ENCODE peak calls at places on chromosome 16, in six cellular contexts. B, G, U, K, V and X are unnamed samples. For H3K36me3 and H3K9me3, the result is how much of the 10 kb centered on the place peaks cover.

GRCh38 chr16:77946834-77947233 is 75.5 kb upstream of the CLEC3A start:
- DNase-seq in V (peak), U (peak), G (no peak), K (peak), B (no peak), X (no peak)

GRCh38 chr16:89134269-89134668 is 37.3 kb upstream of the CDH15 start:
- DNase-seq in V (no peak), U (no peak), G (no peak), B (no peak), K (no peak), X (no peak)

GRCh38 chr16:59697236-59697635 is 963.1 kb upstream of the GOT2 start:
- DNase-seq in U (no peak), B (no peak), G (no peak), K (no peak), V (no peak), X (no peak)

GRCh38 chr16:27431773-27432599 is 30.0 kb downstream of the IL21R start:
- DNase-seq in G (no peak), K (no peak), B (peak), V (no peak), U (no peak), X (no peak)

GRCh38 chr16:14559809-14560227 is 70.2 kb downstream of the PARN start:
- DNase-seq in G (no peak), K (peak), V (no peak), U (no peak), B (no peak), X (no peak)

GRCh38 chr16:75374388-75374787 is 58.9 kb downstream of the CFDP1 start:
- DNase-seq in U (no peak), G (no peak), V (no peak), K (no peak), B (no peak), X (no peak)

GRCh38 chr16:11581677-11582076 is 5.0 kb downstream of the LITAF start:
- DNase-seq in V (no peak), G (no peak), U (no peak), K (no peak), B (no peak), X (no peak)

GRCh38 chr16:19708498-19709205 is 9.4 kb downstream of the KNOP1 start:
- DNase-seq in G (no peak), B (no peak), K (no peak), V (no peak), U (no peak), X (no peak)

GRCh38 chr16:10501016-10501607 is 79.3 kb downstream of the EMP2 start:
- DNase-seq in U (no peak), B (no peak), G (no peak), V (no peak), K (no peak), X (no peak)

GRCh38 chr16:48318630-48319029 is 66.6 kb downstream of the SIAH1 start:
- DNase-seq in V (no peak), B (no peak), K (peak), U (no peak), G (no peak), X (no peak)

GRCh38 chr16:90004577-90004976 is 14.7 kb downstream of the DBNDD1 start:
- DNase-seq in U (no peak), K (no peak), B (no peak), V (no peak), G (no peak), X (no peak)

GRCh38 chr16:78926723-78927200 is 673.8 kb downstream of the MAF start:
- DNase-seq in K (no peak), U (no peak), G (no peak), B (no peak), V (no peak), X (no peak)

DNA sequence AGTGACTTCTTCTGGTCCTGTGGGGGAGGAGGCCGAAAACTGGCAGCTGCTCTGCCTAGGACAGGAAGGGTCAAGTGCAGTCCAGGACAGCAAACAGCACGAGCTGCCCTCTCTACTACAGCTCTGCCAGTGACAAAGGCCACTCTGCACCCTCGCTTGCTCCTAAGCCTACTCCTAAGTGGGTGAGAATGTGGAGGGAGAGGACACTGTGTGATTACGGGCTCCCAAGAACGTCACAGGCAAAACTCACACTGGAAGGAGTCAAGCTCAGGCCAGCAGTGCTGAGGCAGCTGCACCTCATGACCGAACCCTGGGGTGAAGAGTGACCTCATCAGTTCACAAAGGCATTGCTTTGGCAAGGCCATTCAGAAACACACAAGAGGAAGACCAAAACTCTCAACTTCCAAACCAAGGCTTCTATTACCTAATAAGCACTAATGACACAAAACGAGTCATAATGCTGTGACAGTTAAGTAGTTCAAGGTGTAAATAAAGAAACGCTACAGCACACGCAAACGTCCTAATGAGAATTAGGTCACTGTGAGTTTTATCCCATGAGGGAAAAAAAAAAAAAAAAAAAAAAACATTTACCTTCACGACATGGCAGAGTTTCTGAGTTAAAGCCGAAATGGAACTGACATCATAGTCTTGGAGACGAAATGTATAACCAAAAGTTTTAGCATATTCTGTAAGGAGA is 35.1 kb downstream of the MARF1 start:
- DNase-seq in U (no peak), B (peak), G (peak), K (peak), V (no peak), X (no peak)
- H3K36me3 ChIP-seq in U (half or more), B (half or more), G (under half), K (half or more), V (half or more), X (under half)

DNA sequence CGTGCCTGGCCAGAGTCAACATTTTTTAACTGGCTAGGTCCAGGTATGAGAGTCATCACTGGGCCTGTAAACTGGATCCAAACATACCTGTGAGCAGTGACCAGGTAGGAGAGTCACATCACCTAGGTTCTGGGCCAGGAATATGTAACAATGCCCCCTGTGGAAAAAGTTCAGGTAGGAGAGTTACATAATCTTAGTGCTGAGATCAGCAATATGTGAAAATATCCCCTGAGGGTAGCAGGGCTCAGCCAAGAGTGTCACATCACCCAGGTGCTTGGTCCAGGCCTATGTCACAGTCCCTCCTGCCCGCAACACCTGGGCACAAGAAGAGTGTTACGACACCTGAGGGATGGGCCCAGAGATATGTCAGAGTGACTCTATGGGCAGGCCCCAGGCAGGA is 2104.7 kb downstream of the TP53TG3F start:
- DNase-seq in U (no peak), B (no peak), V (no peak), K (no peak), G (no peak), X (no peak)
- H3K9me3 ChIP-seq in U (under half), B (under half), V (under half), K (under half), G (under half), X (under half)

GRCh38 chr16:56935201-56935600 is 3.3 kb downstream of the HERPUD1 start:
- DNase-seq in K (no peak), U (no peak), B (no peak), V (no peak), G (no peak), X (no peak)
- H3K36me3 ChIP-seq in K (half or more), U (half or more), B (half or more), V (half or more), G (under half), X (half or more)

GRCh38 chr16:35743101-35743692 is 2283.8 kb downstream of the TP53TG3F start:
- DNase-seq in U (no peak), B (peak), K (no peak), G (no peak), V (no peak), X (no peak)

GRCh38 chr16:35744716-35745115 is 2285.3 kb downstream of the TP53TG3F start:
- DNase-seq in B (peak), G (no peak), U (no peak), K (no peak), V (no peak), X (no peak)

GRCh38 chr16:35745821-35746248 is 2286.4 kb downstream of the TP53TG3F start:
- DNase-seq in K (no peak), B (peak), U (no peak), G (no peak), V (no peak), X (no peak)

GRCh38 chr16:35745191-35745590 is 2285.8 kb downstream of the TP53TG3F start:
- DNase-seq in G (no peak), U (no peak), K (no peak), B (no peak), V (no peak), X (no peak)

GRCh38 chr16:35744084-35744483 is 2284.7 kb downstream of the TP53TG3F start:
- DNase-seq in K (no peak), V (no peak), U (no peak), B (peak), G (no peak), X (no peak)
- H3K9me3 ChIP-seq in K (under half), V (under half), U (under half), B (under half), G (under half), X (under half)

DNA sequence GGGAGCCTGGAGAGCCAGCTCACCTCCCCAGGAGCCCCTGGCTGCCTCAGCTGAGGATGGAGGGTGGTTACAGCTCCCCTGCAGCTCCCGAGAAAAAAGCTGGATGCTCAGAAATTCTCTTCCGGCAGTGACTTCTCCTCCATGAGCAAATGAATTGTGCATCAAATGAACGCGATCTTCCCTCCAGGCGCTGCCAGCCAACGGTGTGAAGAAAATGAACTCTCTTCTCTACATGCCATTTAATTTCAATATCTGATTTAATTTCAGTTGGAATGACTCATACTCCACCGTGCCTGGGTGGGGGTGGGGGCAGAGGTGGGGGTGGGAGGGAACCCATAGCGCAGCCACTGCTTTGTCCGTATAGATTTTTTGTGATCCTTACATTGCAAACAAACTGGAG is 14.4 kb upstream of the C16orf74 start:
- DNase-seq in B (no peak), V (no peak), K (no peak), G (no peak), U (no peak), X (no peak)
- H3K36me3 ChIP-seq in B (under half), V (under half), K (under half), G (under half), U (under half), X (under half)

GRCh38 chr16:64791756-64792155 is 330.1 kb downstream of the CDH11 start:
- DNase-seq in G (no peak), U (no peak), B (no peak), V (no peak), K (peak), X (no peak)
- H3K9me3 ChIP-seq in G (under half), U (under half), B (under half), V (under half), K (under half), X (under half)

GRCh38 chr16:2308089-2308962 is 32.2 kb downstream of the ABCA3 start:
- DNase-seq in V (no peak), K (no peak), B (no peak), G (no peak), U (no peak), X (no peak)
- H3K36me3 ChIP-seq in V (under half), K (under half), B (under half), G (under half), U (under half), X (under half)

GRCh38 chr16:67552476-67552875 is 9.8 kb upstream of the CTCF start:
- DNase-seq in V (no peak), K (no peak), B (no peak), G (no peak), U (no peak), X (no peak)
- H3K9me3 ChIP-seq in V (under half), K (under half), B (under half), G (under half), U (under half), X (under half)

DNA sequence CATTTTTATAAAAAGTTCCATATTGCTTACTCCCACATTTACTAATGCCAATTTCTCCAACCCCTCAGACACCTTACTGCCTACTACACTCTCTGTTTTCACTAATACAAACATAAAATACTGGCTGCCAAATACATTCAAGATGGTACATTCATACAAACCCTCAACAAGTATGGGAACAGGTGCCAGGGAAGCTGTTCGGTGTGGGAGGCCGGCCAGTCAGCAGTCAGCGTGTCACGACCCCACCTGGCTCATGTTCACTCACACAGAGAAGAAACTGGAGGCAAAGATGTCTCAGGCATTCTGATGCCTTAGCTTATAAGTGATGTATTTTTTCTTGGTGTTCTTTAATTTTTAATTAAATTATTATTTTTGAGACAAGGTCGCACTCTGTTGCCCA is 42.4 kb upstream of the TRAP1 start:
- DNase-seq in K (no peak), V (no peak), G (no peak), U (no peak), B (no peak), X (no peak)
- H3K36me3 ChIP-seq in K (half or more), V (under half), G (under half), U (half or more), B (under half), X (half or more)